ENCODE peak calls at places on chromosomes 1 and 21, in five cellular contexts. One of them, this sample, is unnamed.

GRCh38 chr1:67590329-67590728 is 94.7 kb upstream of the GADD45A start:
- DNase-seq in caudate nucleus: no peak
- DNase-seq in cardiac fibroblast: peak; percentile 61
- DNase-seq in WTC11: no peak
- DNase-seq in right atrium auricular region: peak; percentile 73
- DNase-seq in this sample: peak; percentile 2

GRCh38 chr21:45295576-45296365 is 8.1 kb upstream of the POFUT2 start:
- DNase-seq in caudate nucleus: no peak
- DNase-seq in cardiac fibroblast: peak; percentile 79
- DNase-seq in WTC11: no peak
- DNase-seq in right atrium auricular region: peak; percentile 58
- DNase-seq in this sample: no peak

GRCh38 chr1:145997156-145998023 is 1.0 kb upstream of the TXNIP start:
- DNase-seq in caudate nucleus: no peak
- DNase-seq in cardiac fibroblast: peak; percentile 46
- DNase-seq in WTC11: no peak
- DNase-seq in right atrium auricular region: no peak
- DNase-seq in this sample: peak; percentile 29

GRCh38 chr1:223175032-223175431 is 32.0 kb upstream of the TLR5 start:
- DNase-seq in caudate nucleus: no peak
- DNase-seq in cardiac fibroblast: no peak
- DNase-seq in WTC11: peak; percentile 21
- DNase-seq in right atrium auricular region: no peak
- DNase-seq in this sample: no peak

GRCh38 chr1:68269637-68270430 is 37.5 kb upstream of the WLS start:
- DNase-seq in caudate nucleus: no peak
- DNase-seq in cardiac fibroblast: peak; percentile 73
- DNase-seq in WTC11: no peak
- DNase-seq in right atrium auricular region: no peak
- DNase-seq in this sample: no peak

GRCh38 chr1:245700631-245701030 is 545.8 kb downstream of the KIF26B start:
- DNase-seq in caudate nucleus: no peak
- DNase-seq in cardiac fibroblast: no peak
- DNase-seq in WTC11: no peak
- DNase-seq in right atrium auricular region: no peak
- DNase-seq in this sample: no peak

GRCh38 chr1:176894450-176894849 is 270.1 kb downstream of the ASTN1 start:
- DNase-seq in caudate nucleus: no peak
- DNase-seq in cardiac fibroblast: no peak
- DNase-seq in WTC11: no peak
- DNase-seq in right atrium auricular region: no peak
- DNase-seq in this sample: no peak

GRCh38 chr1:20366766-20367602 is 76.3 kb downstream of the VWA5B1 start:
- DNase-seq in caudate nucleus: peak; percentile 27
- DNase-seq in cardiac fibroblast: peak; percentile 52
- DNase-seq in WTC11: peak; percentile 81
- DNase-seq in right atrium auricular region: no peak
- DNase-seq in this sample: peak; percentile 76

GRCh38 chr1:68120136-68120791 is 69.8 kb upstream of the DIRAS3 start:
- DNase-seq in caudate nucleus: no peak
- DNase-seq in cardiac fibroblast: peak; percentile 90
- DNase-seq in WTC11: peak; percentile 37
- DNase-seq in right atrium auricular region: no peak
- DNase-seq in this sample: peak; percentile 72

GRCh38 chr1:214295934-214296333 is 15.0 kb downstream of the SMYD2 start:
- DNase-seq in caudate nucleus: no peak
- DNase-seq in cardiac fibroblast: no peak
- DNase-seq in WTC11: no peak
- DNase-seq in right atrium auricular region: no peak
- DNase-seq in this sample: no peak

GRCh38 chr1:172451002-172451443 is 7.2 kb upstream of the PIGC start:
- DNase-seq in caudate nucleus: no peak
- DNase-seq in cardiac fibroblast: peak; percentile 35
- DNase-seq in WTC11: no peak
- DNase-seq in right atrium auricular region: no peak
- DNase-seq in this sample: no peak

GRCh38 chr1:205456868-205457724 is 1.3 kb upstream of the BLACAT1 start:
- DNase-seq in caudate nucleus: no peak
- DNase-seq in cardiac fibroblast: no peak
- DNase-seq in WTC11: peak; percentile 83
- DNase-seq in right atrium auricular region: no peak
- DNase-seq in this sample: peak; percentile 77

GRCh38 chr1:228478912-228479665 is 8.1 kb upstream of the RNF187 start:
- DNase-seq in caudate nucleus: no peak
- DNase-seq in cardiac fibroblast: no peak
- DNase-seq in WTC11: peak; percentile 69
- DNase-seq in right atrium auricular region: no peak
- DNase-seq in this sample: no peak

GRCh38 chr1:238281418-238281817 is 390.7 kb upstream of the ZP4 start:
- DNase-seq in caudate nucleus: no peak
- DNase-seq in cardiac fibroblast: peak; percentile 3
- DNase-seq in WTC11: no peak
- DNase-seq in right atrium auricular region: no peak
- DNase-seq in this sample: no peak

GRCh38 chr1:53732912-53733317 is 6.0 kb downstream of the GLIS1 start:
- DNase-seq in caudate nucleus: no peak
- DNase-seq in cardiac fibroblast: peak; percentile 96
- DNase-seq in WTC11: no peak
- DNase-seq in right atrium auricular region: no peak
- DNase-seq in this sample: no peak

GRCh38 chr1:229407206-229408026 is 26.5 kb downstream of the ACTA1 start:
- DNase-seq in caudate nucleus: peak; percentile 42
- DNase-seq in cardiac fibroblast: no peak
- DNase-seq in WTC11: peak; percentile 32
- DNase-seq in right atrium auricular region: no peak
- DNase-seq in this sample: no peak

GRCh38 chr21:40054403-40054802 is 187.2 kb downstream of the PCP4 start:
- DNase-seq in caudate nucleus: no peak
- DNase-seq in cardiac fibroblast: no peak
- DNase-seq in WTC11: no peak
- DNase-seq in right atrium auricular region: peak; percentile 60
- DNase-seq in this sample: no peak

GRCh38 chr1:23403038-23403336 is 21.6 kb downstream of the TCEA3 start:
- DNase-seq in caudate nucleus: no peak
- DNase-seq in cardiac fibroblast: peak; percentile 84
- DNase-seq in WTC11: no peak
- DNase-seq in right atrium auricular region: no peak
- DNase-seq in this sample: no peak

GRCh38 chr1:7408771-7409150 is 362.3 kb upstream of the VAMP3 start:
- DNase-seq in caudate nucleus: no peak
- DNase-seq in cardiac fibroblast: no peak
- DNase-seq in WTC11: no peak
- DNase-seq in right atrium auricular region: peak; percentile 30
- DNase-seq in this sample: no peak

GRCh38 chr1:179976970-179977651 is 22.5 kb downstream of the CEP350 start:
- DNase-seq in caudate nucleus: no peak
- DNase-seq in cardiac fibroblast: no peak
- DNase-seq in WTC11: no peak
- DNase-seq in right atrium auricular region: no peak
- DNase-seq in this sample: no peak

GRCh38 chr1:90707363-90707710 is 9.8 kb downstream of the BARHL2 start:
- DNase-seq in caudate nucleus: no peak
- DNase-seq in cardiac fibroblast: peak; percentile 40
- DNase-seq in WTC11: peak; percentile 87
- DNase-seq in right atrium auricular region: no peak
- DNase-seq in this sample: peak; percentile 64

GRCh38 chr21:15964181-15964855 is 234.5 kb downstream of the USP25 start:
- DNase-seq in caudate nucleus: no peak
- DNase-seq in cardiac fibroblast: no peak
- DNase-seq in WTC11: no peak
- DNase-seq in right atrium auricular region: no peak
- DNase-seq in this sample: no peak

This sample was measured in G401.